ENCODE peak calls at places on chromosomes 5 and 9, in four cellular contexts. J, G, V and N are unnamed samples.

GRCh38 chr5:2353871-2354440 is 397.5 kb downstream of the IRX2 start:
- DNase-seq in J (no peak), G (no peak), V (no peak), N (no peak)

GRCh38 chr5:111635151-111635945 is 121.6 kb downstream of the NREP start:
- DNase-seq in J (no peak), G (no peak), V (no peak), N (no peak)

GRCh38 chr9:121545875-121546423 is 46.3 kb upstream of the GGTA1 start:
- DNase-seq in J (peak; percentile 91), G (peak; percentile 95), V (peak; percentile 98), N (peak; percentile 72)

GRCh38 chr5:80193421-80193820 is 62.4 kb downstream of the SERINC5 start:
- DNase-seq in J (no peak), G (no peak), V (no peak), N (no peak)

GRCh38 chr9:81609782-81610738 is 79.3 kb downstream of the TLE1 start:
- DNase-seq in J (peak; percentile 12), G (no peak), V (no peak), N (no peak)

GRCh38 chr9:92048924-92049625 is 66.1 kb downstream of the SPTLC1 start:
- DNase-seq in J (peak; percentile 64), G (no peak), V (no peak), N (peak; percentile 83)

GRCh38 chr5:178793156-178793555 is 62.7 kb upstream of the ZNF354A start:
- DNase-seq in J (no peak), G (no peak), V (peak; percentile 68), N (no peak)

GRCh38 chr9:108551030-108551964 is 304.5 kb downstream of the ACTL7B start:
- DNase-seq in J (peak; percentile 93), G (no peak), V (no peak), N (peak; percentile 72)

GRCh38 chr5:122076669-122077450 is 1.2 kb downstream of the LOX start:
- DNase-seq in J (peak; percentile 64), G (peak; percentile 73), V (peak; percentile 86), N (no peak)

GRCh38 chr9:104300125-104300524 is 203.9 kb upstream of the OR13F1 start:
- DNase-seq in J (no peak), G (no peak), V (no peak), N (no peak)

GRCh38 chr5:79186021-79186420 is 49.9 kb upstream of the JMY start:
- DNase-seq in J (no peak), G (no peak), V (no peak), N (no peak)

GRCh38 chr5:155343468-155343867 is 329.9 kb downstream of the KIF4B start:
- DNase-seq in J (no peak), G (no peak), V (no peak), N (no peak)

GRCh38 chr5:58455066-58455465 is 4.8 kb downstream of the PLK2 start:
- DNase-seq in J (peak; percentile 80), G (no peak), V (no peak), N (no peak)

GRCh38 chr9:77544491-77545000 is 103.6 kb downstream of the GNA14 start:
- DNase-seq in J (peak; percentile 0), G (no peak), V (no peak), N (no peak)

GRCh38 chr5:134554319-134555222 is 29.1 kb downstream of the JADE2 start:
- DNase-seq in J (peak; percentile 97), G (no peak), V (no peak), N (peak; percentile 95)

GRCh38 chr9:75593920-75594319 is 296.6 kb upstream of the PCSK5 start:
- DNase-seq in J (no peak), G (no peak), V (no peak), N (no peak)

GRCh38 chr5:13625616-13626198 is 318.8 kb downstream of the DNAH5 start:
- DNase-seq in J (no peak), G (no peak), V (no peak), N (no peak)

GRCh38 chr9:100011062-100011681 is 87.6 kb downstream of the ERP44 start:
- DNase-seq in J (peak; percentile 25), G (no peak), V (no peak), N (peak; percentile 37)

GRCh38 chr9:132595319-132595718 is 12.9 kb downstream of the BARHL1 start:
- DNase-seq in J (no peak), G (no peak), V (no peak), N (no peak)

GRCh38 chr5:82257247-82257646 is 20.9 kb downstream of the RPS23 start:
- DNase-seq in J (no peak), G (no peak), V (no peak), N (no peak)
- TF ChIP-seq CTCF in J (no peak), G (no peak), V (no peak), N (no peak)

GRCh38 chr9:34625087-34625486 is 3.8 kb downstream of the ARID3C start:
- DNase-seq in J (no peak), G (no peak), V (no peak), N (no peak)

GRCh38 chr9:34630402-34631154 is 1.7 kb upstream of the ARID3C start:
- DNase-seq in J (no peak), G (no peak), V (no peak), N (no peak)

GRCh38 chr9:34628656-34629491 is at the start of gene ARID3C:
- DNase-seq in J (no peak), G (no peak), V (peak; percentile 75), N (no peak)

GRCh38 chr9:34629492-34629809 is 585 bp upstream of the ARID3C start:
- DNase-seq in J (no peak), G (no peak), V (no peak), N (no peak)

DNA sequence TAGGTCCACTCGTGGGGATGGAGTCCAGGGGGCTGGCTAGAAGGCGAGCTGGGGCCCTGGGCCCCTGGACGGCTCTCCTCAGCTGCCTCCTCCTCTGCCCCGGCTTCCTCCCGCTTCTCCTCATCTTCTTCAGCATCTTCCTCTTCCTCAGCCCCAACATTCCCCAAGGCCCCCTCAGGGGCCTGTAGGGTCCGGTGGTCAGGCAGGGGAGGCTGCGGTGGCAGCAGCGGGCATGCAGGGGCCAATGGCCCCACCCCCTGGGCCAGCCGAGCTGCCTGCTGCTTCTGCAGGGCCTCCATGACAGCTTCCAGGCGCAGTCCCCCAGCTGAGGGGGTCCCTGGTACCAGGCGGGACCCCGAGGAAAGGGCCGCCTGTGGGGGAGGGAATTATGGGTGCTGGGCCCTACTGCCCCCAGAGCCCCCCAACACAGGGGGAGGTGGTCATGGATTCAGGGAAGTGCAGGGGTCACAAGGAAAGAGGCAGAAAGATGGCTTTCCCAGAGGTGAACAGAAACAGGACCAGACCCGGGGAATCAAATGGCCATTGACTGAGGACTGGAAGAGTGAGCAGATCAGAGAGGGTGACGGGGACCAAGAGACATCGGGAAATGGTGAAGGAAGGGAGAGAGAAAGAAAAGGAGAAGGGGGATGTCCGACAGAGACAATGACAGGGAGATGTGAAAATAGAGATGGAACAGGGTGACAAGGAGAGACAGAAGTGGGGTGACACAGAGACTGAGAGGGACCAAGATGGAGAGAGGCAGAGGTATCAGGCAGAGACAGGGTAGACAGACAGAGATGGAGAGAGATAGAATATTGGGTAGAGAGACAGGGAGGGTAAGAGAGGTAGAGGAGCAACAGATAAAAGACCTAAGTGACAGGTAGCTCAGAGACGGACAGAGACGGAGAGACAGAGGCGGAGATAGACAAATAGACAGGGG is 880 bp downstream of the ARID3C start:
- DNase-seq in J (no peak), G (no peak), V (no peak), N (no peak)
- H3K4me3 ChIP-seq in J (no peak overlapping the region), G (no peak overlapping the region), V (no peak overlapping the region), N (no peak overlapping the region)

GRCh38 chr9:6194934-6195333 is 20.7 kb upstream of the IL33 start:
- DNase-seq in J (no peak), G (no peak), V (no peak), N (no peak)
- TF ChIP-seq CTCF in J (peak; percentile 21), G (no peak), V (no peak), N (peak; percentile 49)

GRCh38 chr9:20189871-20190270 is 401.0 kb upstream of the SLC24A2 start:
- DNase-seq in J (no peak), G (peak; percentile 31), V (no peak), N (no peak)
- H3K4me3 ChIP-seq in J (no peak overlapping the region), G (no peak overlapping the region), V (no peak overlapping the region), N (no peak overlapping the region)

GRCh38 chr9:88378317-88378716 is 9.9 kb upstream of the SPIN1 start:
- DNase-seq in J (no peak), G (no peak), V (no peak), N (no peak)
- TF ChIP-seq CTCF in J (peak; percentile 16), G (no peak), V (no peak), N (peak; percentile 14)

GRCh38 chr9:129142115-129142514 is 30.9 kb downstream of the PTPA start:
- DNase-seq in J (no peak), G (no peak), V (no peak), N (no peak)
- H3K4me3 ChIP-seq in J (no peak overlapping the region), G (no peak overlapping the region), V (peak overlapping the region; percentile 61), N (peak overlapping the region; percentile 62)